ENCODE peak calls at places on chromosomes 11 and 22, in five cellular contexts. L is iris pigment epithelial cell, Y is ELF-1, B is non-pigmented ciliary epithelial cell, J is aorta. T is an unnamed sample.

GRCh38 chr11:25183436-25183835 is 686.6 kb downstream of the LUZP2 start:
- DNase-seq in L (no peak), Y (no peak), B (no peak), J (no peak), T (no peak)

GRCh38 chr11:120977470-120977869 is 46.4 kb upstream of the TBCEL start:
- DNase-seq in L (peak; percentile 34), Y (no peak), B (no peak), J (no peak), T (no peak)

GRCh38 chr22:41883400-41883799 is 31.5 kb downstream of the SHISA8 start:
- DNase-seq in L (no peak), Y (no peak), B (no peak), J (no peak), T (no peak)

GRCh38 chr11:37280194-37280593 is 682.2 kb upstream of the RAG2 start:
- DNase-seq in L (no peak), Y (no peak), B (no peak), J (no peak), T (no peak)

GRCh38 chr11:196786-197731 is 4.2 kb downstream of the SCGB1C1 start:
- DNase-seq in L (no peak), Y (no peak), B (no peak), J (peak; percentile 36), T (no peak)

GRCh38 chr11:50423208-50423607 is 390.5 kb downstream of the OR4C45 start:
- DNase-seq in L (no peak), Y (no peak), B (no peak), J (no peak), T (no peak)

GRCh38 chr11:16902979-16903378 is 111.2 kb downstream of the PLEKHA7 start:
- DNase-seq in L (peak; percentile 26), Y (no peak), B (no peak), J (no peak), T (no peak)

GRCh38 chr11:102467080-102467708 is 14.6 kb upstream of the TMEM123 start:
- DNase-seq in L (no peak), Y (no peak), B (no peak), J (no peak), T (no peak)

GRCh38 chr11:116600930-116601329 is 171.9 kb downstream of the BUD13 start:
- DNase-seq in L (no peak), Y (no peak), B (no peak), J (no peak), T (no peak)

GRCh38 chr11:27183672-27184457 is 143.2 kb downstream of the BBOX1 start:
- DNase-seq in L (peak; percentile 73), Y (peak; percentile 37), B (no peak), J (peak; percentile 50), T (no peak)

GRCh38 chr11:19370100-19370861 is 129.5 kb upstream of the E2F8 start:
- DNase-seq in L (peak; percentile 46), Y (peak; percentile 62), B (no peak), J (peak; percentile 57), T (no peak)

GRCh38 chr11:119108151-119108856 is 1.2 kb downstream of the C2CD2L start:
- DNase-seq in L (peak; percentile 35), Y (peak; percentile 76), B (no peak), J (peak; percentile 50), T (no peak)

GRCh38 chr22:45200862-45201511 is 37.3 kb downstream of the NUP50 start:
- DNase-seq in L (peak; percentile 92), Y (peak; percentile 88), B (peak; percentile 74), J (no peak), T (no peak)

GRCh38 chr11:57777969-57778317 is 16.3 kb downstream of the CTNND1 start:
- DNase-seq in L (no peak), Y (peak; percentile 64), B (no peak), J (no peak), T (no peak)

GRCh38 chr22:27438271-27438980 is 363.1 kb downstream of the MN1 start:
- DNase-seq in L (peak; percentile 38), Y (peak; percentile 46), B (no peak), J (peak; percentile 72), T (no peak)

GRCh38 chr22:31929126-31929928 is 15.0 kb upstream of the YWHAH start:
- DNase-seq in L (no peak), Y (no peak), B (no peak), J (peak; percentile 33), T (no peak)

GRCh38 chr11:6437993-6438392 is 2.8 kb downstream of the HPX start:
- DNase-seq in L (no peak), Y (no peak), B (no peak), J (no peak), T (no peak)

GRCh38 chr11:18669211-18669593 is 29.4 kb upstream of the TMEM86A start:
- DNase-seq in L (peak; percentile 40), Y (no peak), B (no peak), J (no peak), T (no peak)

GRCh38 chr11:124937336-124937935 is 1.6 kb upstream of the HEPACAM start:
- DNase-seq in L (no peak), Y (no peak), B (no peak), J (no peak), T (no peak)

GRCh38 chr22:48335442-48336139 is 1492.1 kb downstream of the BRD1 start:
- DNase-seq in L (no peak), Y (no peak), B (no peak), J (no peak), T (no peak)

GRCh38 chr11:19953909-19954308 is 206.4 kb downstream of the DBX1 start:
- DNase-seq in L (peak; percentile 90), Y (peak; percentile 66), B (peak; percentile 79), J (no peak), T (no peak)

GRCh38 chr11:109993786-109994185 is 99.4 kb upstream of the ZC3H12C start:
- DNase-seq in L (no peak), Y (no peak), B (no peak), J (no peak), T (no peak)

GRCh38 chr11:46288451-46288850 is 11.0 kb downstream of the CREB3L1 start:
- DNase-seq in L (no peak), Y (peak; percentile 56), B (no peak), J (no peak), T (no peak)

GRCh38 chr11:2899080-2899783 is 13.7 kb upstream of the CDKN1C start:
- DNase-seq in L (no peak), Y (no peak), B (no peak), J (peak; percentile 89), T (no peak)

GRCh38 chr22:38725900-38726655 is 20.3 kb downstream of the GTPBP1 start:
- DNase-seq in L (no peak), Y (no peak), B (no peak), J (peak; percentile 36), T (no peak)

GRCh38 chr22:33467718-33468117 is 409.5 kb upstream of the SYN3 start:
- DNase-seq in L (no peak), Y (no peak), B (no peak), J (no peak), T (no peak)

GRCh38 chr11:100152751-100153150 is 534.3 kb upstream of the ARHGAP42 start:
- DNase-seq in L (peak; percentile 10), Y (no peak), B (no peak), J (no peak), T (no peak)

GRCh38 chr22:32590556-32590955 is 115.9 kb downstream of the FBXO7 start:
- DNase-seq in L (peak; percentile 35), Y (no peak), B (peak; percentile 17), J (no peak), T (no peak)

GRCh38 chr11:57585301-57585700 is 12.2 kb upstream of the SERPING1 start:
- DNase-seq in L (no peak), Y (no peak), B (no peak), J (no peak), T (no peak)

GRCh38 chr11:102573851-102574250 is 43.3 kb upstream of the MMP7 start:
- DNase-seq in L (no peak), Y (no peak), B (no peak), J (no peak), T (no peak)

GRCh38 chr11:129590030-129590752 is 214.5 kb downstream of the BARX2 start:
- DNase-seq in L (no peak), Y (peak; percentile 46), B (no peak), J (no peak), T (no peak)

GRCh38 chr11:70263363-70263762 is 7.1 kb upstream of the PPFIA1 start:
- DNase-seq in L (no peak), Y (no peak), B (no peak), J (peak; percentile 9), T (no peak)